ENCODE peak calls at places on chromosomes 7 and 10, in seven cellular contexts. T, M, W, U, D, X and Y are unnamed samples.

GRCh38 chr10:70122742-70123141 is 9.9 kb downstream of the AIFM2 start:
- DNase-seq in W (peak), T (no peak), U (no peak), D (no peak), X (no peak), M (no peak), Y (no peak)

GRCh38 chr10:61010863-61011262 is 66.9 kb upstream of the RHOBTB1 start:
- DNase-seq in X (no peak), T (no peak), M (no peak), D (no peak), U (no peak), W (no peak), Y (no peak)

GRCh38 chr10:58266003-58266825 is 1.5 kb downstream of the IPMK start:
- DNase-seq in T (peak), U (no peak), X (no peak), M (peak), D (no peak), W (peak), Y (no peak)

GRCh38 chr7:28921822-28922221 is 36.3 kb downstream of the TRIL start:
- DNase-seq in X (peak), T (peak), W (peak), D (peak), M (peak), U (peak), Y (peak)

GRCh38 chr10:114902151-114902550 is 35.8 kb upstream of the TRUB1 start:
- DNase-seq in X (no peak), D (no peak), U (no peak), M (no peak), W (peak), T (no peak), Y (no peak)

GRCh38 chr7:158443688-158444483 is 143.7 kb downstream of the PTPRN2 start:
- DNase-seq in T (no peak), W (no peak), U (no peak), M (no peak), D (no peak), X (no peak), Y (no peak)

GRCh38 chr7:96026606-96027005 is 254.3 kb downstream of the DYNC1I1 start:
- DNase-seq in T (no peak), D (no peak), M (no peak), W (peak), U (no peak), X (no peak), Y (no peak)

GRCh38 chr10:44980309-44981171 is 1.9 kb upstream of the DEPP1 start:
- DNase-seq in T (no peak), M (no peak), X (no peak), D (no peak), U (peak), W (no peak), Y (no peak)

GRCh38 chr10:95906675-95907453 is 911 bp upstream of the CC2D2B start:
- DNase-seq in W (peak), T (peak), M (peak), U (peak), D (peak), X (no peak), Y (peak)

GRCh38 chr10:17256627-17257026 is 28.6 kb downstream of the VIM start:
- DNase-seq in D (no peak), M (no peak), W (no peak), T (no peak), U (no peak), X (no peak), Y (no peak)

GRCh38 chr10:29067161-29067560 is 221.7 kb upstream of the LYZL1 start:
- DNase-seq in W (peak), D (no peak), T (no peak), M (peak), U (no peak), X (no peak), Y (no peak)

GRCh38 chr10:34252111-34252510 is 563.0 kb downstream of the PARD3 start:
- DNase-seq in T (peak), W (no peak), D (no peak), U (no peak), M (no peak), X (no peak), Y (no peak)

GRCh38 chr10:27100800-27101347 is 580 bp upstream of the ANKRD26 start:
- DNase-seq in X (no peak), T (peak), D (no peak), M (no peak), W (no peak), U (peak), Y (no peak)

GRCh38 chr10:48946891-48947500 is 7.4 kb upstream of the LRRC18 start:
- DNase-seq in M (no peak), T (no peak), W (no peak), X (no peak), U (no peak), D (no peak), Y (no peak)

GRCh38 chr7:17463511-17464085 is 165.1 kb downstream of the AHR start:
- DNase-seq in W (no peak), U (no peak), D (no peak), T (no peak), X (no peak), M (no peak), Y (no peak)

GRCh38 chr10:77799352-77799751 is 127.2 kb downstream of the DLG5 start:
- DNase-seq in U (no peak), W (peak), D (no peak), X (no peak), T (no peak), M (no peak), Y (no peak)

GRCh38 chr7:142554555-142555532 is 194.4 kb upstream of the PRSS1 start:
- DNase-seq in D (no peak), W (peak), U (no peak), M (no peak), T (no peak), X (no peak), Y (peak)

GRCh38 chr10:63057509-63057908 is 75.6 kb upstream of the NRBF2 start:
- DNase-seq in W (no peak), X (no peak), T (no peak), U (no peak), M (no peak), D (no peak), Y (no peak)

GRCh38 chr10:8189458-8189857 is 135.0 kb downstream of the GATA3 start:
- DNase-seq in D (no peak), M (no peak), T (no peak), U (no peak), X (no peak), W (no peak), Y (no peak)

GRCh38 chr7:66474441-66474840 is 154.2 kb upstream of the KCTD7 start:
- DNase-seq in M (no peak), T (no peak), X (no peak), D (no peak), U (no peak), W (no peak), Y (no peak)

GRCh38 chr10:92839191-92840085 is 8.9 kb upstream of the EXOC6 start:
- DNase-seq in T (peak), M (peak), U (peak), X (no peak), D (peak), W (peak), Y (peak)

GRCh38 chr7:24574365-24574764 is 1.1 kb downstream of the PALS2 start:
- DNase-seq in W (peak), D (no peak), U (peak), M (no peak), X (no peak), T (no peak), Y (no peak)

GRCh38 chr10:132560248-132560731 is 22.7 kb downstream of the INPP5A start:
- DNase-seq in T (no peak), M (no peak), D (no peak), U (no peak), W (peak), X (no peak), Y (no peak)

GRCh38 chr10:55158643-55159042 is 357.6 kb upstream of the PCDH15 start:
- DNase-seq in X (no peak), M (no peak), W (no peak), T (no peak), U (no peak), D (no peak), Y (no peak)

GRCh38 chr7:84178013-84178412 is 16.6 kb downstream of the SEMA3A start:
- DNase-seq in M (no peak), D (no peak), X (no peak), T (peak), W (peak), U (no peak), Y (no peak)

GRCh38 chr10:593901-594457 is 95.5 kb downstream of the DIP2C start:
- DNase-seq in U (no peak), D (no peak), W (peak), T (no peak), M (peak), X (no peak), Y (peak)

GRCh38 chr10:16520900-16521299 is 779 bp downstream of the C1QL3 start:
- DNase-seq in U (peak), M (no peak), X (no peak), D (peak), T (peak), W (peak), Y (no peak)

GRCh38 chr7:137538361-137538762 is 194.8 kb upstream of the PTN start:
- DNase-seq in T (no peak), U (no peak), D (no peak), M (peak), X (no peak), W (peak), Y (no peak)